ENCODE peak calls at places on chromosome 9, in five cellular contexts. One of them, this sample, is unnamed.

GRCh38 chr9:90433398-90433890 is 209.2 kb downstream of the DIRAS2 start:
- DNase-seq in A549: peak
- DNase-seq in foreskin fibroblast: no peak
- DNase-seq in stomach: peak
- DNase-seq in mammary epithelial cell: peak
- DNase-seq in this sample: no peak

GRCh38 chr9:135772056-135773042 is 70.4 kb downstream of the KCNT1 start:
- DNase-seq in stomach: no peak
- DNase-seq in A549: no peak
- DNase-seq in foreskin fibroblast: no peak
- DNase-seq in mammary epithelial cell: no peak
- DNase-seq in this sample: no peak

GRCh38 chr9:111356567-111357244 is 26.7 kb upstream of the OR2K2 start:
- DNase-seq in mammary epithelial cell: peak
- DNase-seq in foreskin fibroblast: peak
- DNase-seq in A549: peak
- DNase-seq in stomach: no peak
- DNase-seq in this sample: no peak

GRCh38 chr9:21985964-21986667 is 8.1 kb downstream of the CDKN2A start:
- DNase-seq in mammary epithelial cell: no peak
- DNase-seq in stomach: no peak
- DNase-seq in A549: no peak
- DNase-seq in foreskin fibroblast: no peak
- DNase-seq in this sample: no peak

GRCh38 chr9:134231767-134232166 is 67.4 kb upstream of the RNU6ATAC start:
- DNase-seq in foreskin fibroblast: no peak
- DNase-seq in stomach: no peak
- DNase-seq in mammary epithelial cell: no peak
- DNase-seq in A549: no peak
- DNase-seq in this sample: no peak

GRCh38 chr9:5040730-5041389 is 55.8 kb downstream of the JAK2 start:
- DNase-seq in mammary epithelial cell: no peak
- DNase-seq in A549: no peak
- DNase-seq in foreskin fibroblast: no peak
- DNase-seq in stomach: no peak
- DNase-seq in this sample: no peak

GRCh38 chr9:13823021-13823420 is 490.9 kb downstream of the NFIB start:
- DNase-seq in mammary epithelial cell: no peak
- DNase-seq in foreskin fibroblast: peak
- DNase-seq in stomach: no peak
- DNase-seq in A549: no peak
- DNase-seq in this sample: no peak

GRCh38 chr9:31700252-31701045 is 684.0 kb upstream of the ACO1 start:
- DNase-seq in stomach: no peak
- DNase-seq in foreskin fibroblast: peak
- DNase-seq in mammary epithelial cell: peak
- DNase-seq in A549: no peak
- DNase-seq in this sample: no peak

GRCh38 chr9:126131066-126132010 is 195.3 kb upstream of the MVB12B start:
- DNase-seq in A549: no peak
- DNase-seq in stomach: peak
- DNase-seq in mammary epithelial cell: no peak
- DNase-seq in foreskin fibroblast: no peak
- DNase-seq in this sample: no peak

GRCh38 chr9:111949919-111950318 is 53.3 kb downstream of the UGCG start:
- DNase-seq in mammary epithelial cell: no peak
- DNase-seq in foreskin fibroblast: peak
- DNase-seq in A549: no peak
- DNase-seq in stomach: no peak
- DNase-seq in this sample: no peak

GRCh38 chr9:117083440-117083984 is 331.3 kb downstream of the ASTN2 start:
- DNase-seq in foreskin fibroblast: no peak
- DNase-seq in mammary epithelial cell: no peak
- DNase-seq in stomach: no peak
- DNase-seq in A549: no peak
- DNase-seq in this sample: no peak

GRCh38 chr9:34430843-34431437 is 27.4 kb downstream of the FAM219A start:
- DNase-seq in stomach: peak
- DNase-seq in A549: peak
- DNase-seq in foreskin fibroblast: peak
- DNase-seq in mammary epithelial cell: peak
- DNase-seq in this sample: peak

GRCh38 chr9:995776-996175 is 19.3 kb downstream of the DMRT3 start:
- DNase-seq in stomach: no peak
- DNase-seq in mammary epithelial cell: peak
- DNase-seq in foreskin fibroblast: peak
- DNase-seq in A549: peak
- DNase-seq in this sample: no peak

GRCh38 chr9:70480405-70480980 is 66.0 kb upstream of the KLF9 start:
- DNase-seq in A549: no peak
- DNase-seq in mammary epithelial cell: peak
- DNase-seq in stomach: peak
- DNase-seq in foreskin fibroblast: peak
- DNase-seq in this sample: peak

GRCh38 chr9:111897831-111898144 is 1.2 kb downstream of the UGCG start:
- DNase-seq in A549: no peak
- DNase-seq in mammary epithelial cell: no peak
- DNase-seq in foreskin fibroblast: peak
- DNase-seq in stomach: no peak
- DNase-seq in this sample: no peak

GRCh38 chr9:89591291-89592200 is 13.3 kb upstream of the GADD45G start:
- DNase-seq in stomach: no peak
- DNase-seq in A549: no peak
- DNase-seq in mammary epithelial cell: no peak
- DNase-seq in foreskin fibroblast: no peak
- DNase-seq in this sample: no peak

GRCh38 chr9:19464764-19465570 is 56.2 kb downstream of the ACER2 start:
- DNase-seq in A549: peak
- DNase-seq in foreskin fibroblast: peak
- DNase-seq in stomach: peak
- DNase-seq in mammary epithelial cell: peak
- DNase-seq in this sample: no peak

GRCh38 chr9:98099346-98099745 is 19.7 kb downstream of the TRIM14 start:
- DNase-seq in foreskin fibroblast: no peak
- DNase-seq in stomach: no peak
- DNase-seq in A549: no peak
- DNase-seq in mammary epithelial cell: no peak
- DNase-seq in this sample: no peak

GRCh38 chr9:110464321-110464720 is 115.2 kb downstream of the SVEP1 start:
- DNase-seq in stomach: no peak
- DNase-seq in mammary epithelial cell: no peak
- DNase-seq in A549: no peak
- DNase-seq in foreskin fibroblast: no peak
- DNase-seq in this sample: no peak

GRCh38 chr9:36140086-36141084 is 3.9 kb downstream of the GLIPR2 start:
- DNase-seq in stomach: no peak
- DNase-seq in mammary epithelial cell: no peak
- DNase-seq in A549: no peak
- DNase-seq in foreskin fibroblast: no peak
- DNase-seq in this sample: no peak

GRCh38 chr9:35904966-35905781 is 828 bp upstream of the HRCT1 start:
- DNase-seq in A549: peak
- DNase-seq in foreskin fibroblast: peak
- DNase-seq in stomach: no peak
- DNase-seq in mammary epithelial cell: peak
- DNase-seq in this sample: no peak

GRCh38 chr9:130824616-130825015 is 10.4 kb upstream of the ABL1 start:
- DNase-seq in foreskin fibroblast: peak
- DNase-seq in A549: no peak
- DNase-seq in mammary epithelial cell: no peak
- DNase-seq in stomach: no peak
- DNase-seq in this sample: no peak

GRCh38 chr9:16213781-16214515 is 656.5 kb downstream of the BNC2 start:
- DNase-seq in A549: peak
- DNase-seq in foreskin fibroblast: peak
- DNase-seq in stomach: peak
- DNase-seq in mammary epithelial cell: peak
- DNase-seq in this sample: peak

GRCh38 chr9:97470076-97470475 is 31.4 kb upstream of the TMOD1 start:
- DNase-seq in A549: peak
- DNase-seq in stomach: no peak
- DNase-seq in foreskin fibroblast: no peak
- DNase-seq in mammary epithelial cell: no peak
- DNase-seq in this sample: no peak

GRCh38 chr9:122190597-122191381 is 31.1 kb downstream of the MORN5 start:
- DNase-seq in A549: peak
- DNase-seq in mammary epithelial cell: peak
- DNase-seq in foreskin fibroblast: peak
- DNase-seq in stomach: peak
- DNase-seq in this sample: no peak

GRCh38 chr9:127742435-127743088 is 7.5 kb upstream of the TOR2A start:
- DNase-seq in A549: peak
- DNase-seq in stomach: peak
- DNase-seq in foreskin fibroblast: peak
- DNase-seq in mammary epithelial cell: peak
- DNase-seq in this sample: no peak

GRCh38 chr9:127744407-127745110 is 9.5 kb upstream of the TOR2A start:
- DNase-seq in A549: no peak
- DNase-seq in mammary epithelial cell: no peak
- DNase-seq in foreskin fibroblast: no peak
- DNase-seq in stomach: no peak
- DNase-seq in this sample: no peak

GRCh38 chr9:127739614-127740322 is 4.7 kb upstream of the TOR2A start:
- DNase-seq in foreskin fibroblast: peak
- DNase-seq in stomach: no peak
- DNase-seq in A549: no peak
- DNase-seq in mammary epithelial cell: peak
- DNase-seq in this sample: no peak

GRCh38 chr9:127738666-127739065 is 3.6 kb upstream of the TOR2A start:
- DNase-seq in stomach: no peak
- DNase-seq in A549: no peak
- DNase-seq in foreskin fibroblast: no peak
- DNase-seq in mammary epithelial cell: no peak
- DNase-seq in this sample: no peak

DNA sequence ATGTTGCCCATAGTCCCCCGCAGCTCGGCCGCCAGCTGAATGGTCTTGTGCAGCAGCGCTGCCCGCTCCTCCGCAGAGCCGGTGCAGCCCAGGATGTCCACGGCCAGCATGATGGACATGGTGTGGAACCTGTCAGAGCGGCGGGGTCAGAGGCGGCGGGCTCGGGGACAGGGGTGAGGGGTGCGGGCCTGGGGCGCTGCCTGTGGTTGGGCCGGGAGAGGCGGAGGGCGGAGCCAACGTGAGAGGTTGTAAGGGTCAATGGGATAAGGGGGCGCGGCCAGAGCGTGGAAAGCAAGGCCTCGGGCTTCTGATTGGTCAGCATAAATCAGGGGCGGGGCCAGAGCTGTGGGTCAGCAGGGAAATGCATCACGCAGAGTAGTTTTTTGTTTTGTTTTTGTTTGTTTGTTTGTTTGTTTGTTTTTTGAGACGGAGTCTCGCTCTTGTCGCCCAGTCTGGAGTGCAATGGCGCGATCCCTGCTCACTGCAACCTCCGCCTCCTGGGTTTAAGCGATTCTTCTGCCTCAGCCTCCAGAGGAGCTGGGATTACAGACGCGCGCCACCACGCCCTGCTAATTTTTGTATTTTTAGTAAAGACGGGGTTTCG is 6.8 kb upstream of the TOR2A start:
- DNase-seq in mammary epithelial cell: no peak
- DNase-seq in A549: peak
- DNase-seq in stomach: peak
- DNase-seq in foreskin fibroblast: peak
- DNase-seq in this sample: no peak
- H3K4me3 ChIP-seq in mammary epithelial cell: no peak
- H3K4me3 ChIP-seq in A549: peak
- H3K4me3 ChIP-seq in stomach: peak
- H3K4me3 ChIP-seq in foreskin fibroblast: peak
- H3K4me3 ChIP-seq in this sample: no peak

DNA sequence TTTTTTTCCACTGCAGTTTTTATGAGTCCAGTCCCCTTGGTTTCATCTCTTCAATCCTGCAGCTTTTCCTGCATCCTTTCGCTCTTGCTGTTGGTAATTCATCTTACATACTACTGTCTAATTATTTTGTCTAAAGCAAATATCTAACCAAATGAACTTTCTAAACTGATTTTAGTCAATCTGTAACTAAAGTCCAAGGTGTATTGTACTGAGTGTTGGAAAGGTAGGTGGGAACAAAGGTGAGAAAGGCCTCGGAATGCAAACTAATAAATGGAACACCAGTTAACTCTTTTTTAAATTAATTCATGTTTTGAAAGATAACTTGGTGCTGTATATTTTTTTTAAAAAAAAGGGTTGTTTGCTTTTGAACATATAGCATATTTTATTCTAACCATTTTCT is 152.7 kb upstream of the CYLC2 start:
- DNase-seq in mammary epithelial cell: no peak
- DNase-seq in A549: no peak
- DNase-seq in stomach: no peak
- DNase-seq in foreskin fibroblast: no peak
- DNase-seq in this sample: no peak
- TF ChIP-seq CTCF in mammary epithelial cell: no peak
- TF ChIP-seq CTCF in A549: no peak
- TF ChIP-seq CTCF in stomach: no peak
- TF ChIP-seq CTCF in foreskin fibroblast: no peak
- TF ChIP-seq CTCF in this sample: no peak

DNA sequence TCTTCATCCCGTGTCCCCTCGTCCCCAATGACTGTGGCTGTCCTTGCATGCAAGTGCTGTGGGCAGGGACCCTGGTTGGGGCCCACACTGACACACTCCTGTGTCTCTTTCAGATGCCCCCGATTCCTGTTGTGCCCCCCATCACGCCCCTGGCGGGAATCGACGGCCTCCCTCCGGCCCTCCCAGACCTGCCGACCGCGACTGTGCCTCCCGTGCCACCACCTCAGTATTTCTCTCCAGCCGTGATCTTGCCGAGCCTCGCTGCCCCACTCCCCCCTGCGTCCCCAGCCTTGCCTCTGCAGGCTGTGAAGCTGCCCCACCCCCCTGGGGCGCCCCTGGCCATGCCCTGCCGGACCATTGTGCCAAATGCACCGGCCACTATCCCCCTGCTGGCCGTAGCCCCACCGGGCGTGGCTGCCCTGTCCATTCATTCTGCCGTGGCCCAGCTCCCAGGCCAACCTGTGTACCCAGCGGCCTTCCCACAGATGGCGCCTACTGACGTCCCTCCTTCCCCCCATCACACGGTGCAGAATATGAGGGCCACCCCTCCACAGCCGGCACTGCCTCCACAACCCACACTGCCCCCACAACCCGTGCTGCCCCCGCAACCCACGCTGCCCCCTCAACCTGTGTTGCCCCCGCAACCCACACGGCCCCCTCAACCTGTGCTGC is 75.0 kb downstream of the WNK2 start:
- DNase-seq in A549: no peak
- DNase-seq in foreskin fibroblast: no peak
- DNase-seq in stomach: peak
- DNase-seq in mammary epithelial cell: no peak
- DNase-seq in this sample: no peak
- H3K4me3 ChIP-seq in A549: no peak
- H3K4me3 ChIP-seq in foreskin fibroblast: no peak
- H3K4me3 ChIP-seq in stomach: no peak
- H3K4me3 ChIP-seq in mammary epithelial cell: no peak
- H3K4me3 ChIP-seq in this sample: no peak

DNA sequence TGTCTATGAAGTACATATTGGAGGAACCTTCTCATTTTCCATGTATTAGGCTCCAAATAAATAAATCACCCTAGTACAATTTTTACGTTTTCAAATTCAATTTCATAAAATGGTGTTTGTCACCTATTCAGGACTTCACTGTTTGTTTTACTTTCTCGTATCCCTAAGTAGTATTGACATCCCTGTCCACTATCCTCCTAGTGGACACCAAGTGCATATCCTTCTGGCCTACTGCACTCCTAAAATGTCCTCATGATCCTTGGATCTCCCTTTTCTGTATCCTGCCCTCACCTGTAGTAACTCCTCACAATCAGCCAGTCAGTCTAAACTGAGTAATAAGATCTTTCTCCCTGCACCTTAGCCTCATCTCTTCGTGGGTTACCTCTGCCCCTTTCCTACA is 539.9 kb downstream of the DMRTA1 start:
- DNase-seq in stomach: no peak
- DNase-seq in mammary epithelial cell: no peak
- DNase-seq in A549: peak
- DNase-seq in foreskin fibroblast: no peak
- DNase-seq in this sample: no peak
- TF ChIP-seq CTCF in stomach: no peak
- TF ChIP-seq CTCF in mammary epithelial cell: no peak
- TF ChIP-seq CTCF in A549: no peak
- TF ChIP-seq CTCF in foreskin fibroblast: no peak
- TF ChIP-seq CTCF in this sample: peak